ENCODE peak calls at places on chromosomes 5 and 9, in six cellular contexts. F is PC-3; O is tibial artery; J is A549; B is effector memory CD4-positive, alpha-beta T cell; Q is tibial nerve. W is an unnamed sample.

GRCh38 chr5:168296687-168297086 is 5.2 kb downstream of the WWC1 start:
- DNase-seq in Q (no peak), O (no peak), F (no peak), B (no peak), J (no peak), W (no peak)

GRCh38 chr9:113516840-113517577 is 53.5 kb downstream of the RGS3 start:
- DNase-seq in O (no peak), Q (no peak), F (no peak), J (no peak), B (peak; percentile 69), W (no peak)

GRCh38 chr5:68169898-68170297 is 45.7 kb upstream of the PIK3R1 start:
- DNase-seq in Q (peak; percentile 41), B (no peak), F (no peak), J (no peak), O (no peak), W (no peak)

GRCh38 chr5:120219988-120220387 is 244.1 kb upstream of the PRR16 start:
- DNase-seq in F (no peak), J (no peak), B (no peak), O (no peak), Q (no peak), W (no peak)

GRCh38 chr5:93411716-93412115 is 169.3 kb downstream of the NR2F1-AS1 start:
- DNase-seq in B (no peak), F (no peak), Q (no peak), O (no peak), J (no peak), W (no peak)

GRCh38 chr9:110575952-110576351 is 3.6 kb downstream of the SVEP1 start:
- DNase-seq in O (no peak), J (no peak), B (no peak), Q (no peak), F (no peak), W (no peak)

GRCh38 chr9:132894857-132895846 is 16.5 kb downstream of the SPACA9 start:
- DNase-seq in F (peak; percentile 35), J (no peak), B (no peak), O (no peak), Q (no peak), W (no peak)

GRCh38 chr5:102249381-102249780 is 46.7 kb downstream of the SLCO4C1 start:
- DNase-seq in F (no peak), J (no peak), Q (no peak), B (no peak), O (no peak), W (no peak)

GRCh38 chr9:36922548-36922947 is 111.5 kb downstream of the PAX5 start:
- DNase-seq in O (no peak), J (peak; percentile 63), B (no peak), Q (no peak), F (peak; percentile 55), W (no peak)

GRCh38 chr9:115672477-115673316 is 480.9 kb upstream of the PAPPA start:
- DNase-seq in J (peak; percentile 84), B (no peak), Q (no peak), O (no peak), F (peak; percentile 71), W (no peak)

GRCh38 chr9:118170032-118170955 is 466.1 kb downstream of the TLR4 start:
- DNase-seq in Q (peak; percentile 5), J (peak; percentile 21), F (peak; percentile 31), B (no peak), O (no peak), W (peak; percentile 29)

GRCh38 chr5:115418788-115419187 is 122.3 kb upstream of the CCDC112 start:
- DNase-seq in B (no peak), Q (no peak), J (no peak), O (no peak), F (peak; percentile 42), W (no peak)

GRCh38 chr9:3931996-3932906 is 367.6 kb downstream of the GLIS3 start:
- DNase-seq in Q (no peak), O (no peak), B (no peak), F (peak; percentile 68), J (no peak), W (no peak)

GRCh38 chr9:3931058-3931457 is 368.8 kb downstream of the GLIS3 start:
- DNase-seq in J (no peak), B (no peak), O (no peak), F (no peak), Q (no peak), W (no peak)

GRCh38 chr9:3928590-3928989 is 371.3 kb downstream of the GLIS3 start:
- DNase-seq in F (no peak), J (no peak), B (no peak), Q (no peak), O (no peak), W (no peak)

GRCh38 chr9:3924145-3924544 is 375.7 kb downstream of the GLIS3 start:
- DNase-seq in O (no peak), F (no peak), J (no peak), Q (no peak), B (no peak), W (no peak)

DNA sequence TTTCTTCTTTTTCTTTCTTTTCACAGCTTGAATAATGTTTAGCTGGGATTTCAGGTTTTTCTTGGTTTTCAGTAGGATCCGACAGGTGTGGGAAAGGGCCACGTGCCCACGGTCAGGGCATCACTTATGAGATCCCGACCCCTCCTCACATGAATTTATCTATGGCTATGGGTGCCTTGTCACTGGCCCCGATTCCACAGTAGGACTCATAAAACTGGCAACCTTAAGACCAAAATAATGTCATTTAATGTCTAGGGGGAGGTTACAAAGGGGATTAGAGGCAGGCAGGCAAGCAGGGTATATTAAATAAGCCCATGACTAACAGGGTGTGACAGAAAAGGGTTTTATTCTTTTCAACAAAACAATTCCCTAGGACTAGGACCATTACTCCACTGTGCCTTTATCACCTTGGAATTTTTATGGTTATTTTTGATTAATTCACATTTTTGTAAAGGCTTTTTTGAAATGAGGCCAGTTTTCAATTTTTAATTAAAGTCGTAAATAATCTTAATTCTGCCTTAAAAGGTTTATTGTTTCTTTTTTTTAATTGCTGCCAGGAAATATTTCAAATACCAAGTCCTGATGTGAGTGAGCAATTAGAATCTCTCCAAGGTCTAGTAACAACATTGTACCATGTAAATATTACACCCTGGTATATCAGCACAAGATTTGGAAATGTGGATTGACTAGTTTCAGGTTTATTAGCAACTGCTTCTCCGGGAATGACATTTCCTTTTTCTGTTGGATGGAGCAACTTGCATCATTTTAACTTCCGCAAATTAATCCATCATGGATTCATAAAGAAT is 370.3 kb downstream of the GLIS3 start:
- DNase-seq in J (no peak), B (no peak), O (no peak), Q (no peak), F (no peak), W (no peak)
- H3K27ac ChIP-seq in J (no peak overlapping the region), B (no peak overlapping the region), O (no peak overlapping the region), Q (no peak overlapping the region), F (no peak overlapping the region), W (no peak overlapping the region)

GRCh38 chr5:14078716-14079115 is 64.4 kb upstream of the TRIO start:
- DNase-seq in F (no peak), O (no peak), Q (no peak), J (no peak), B (no peak), W (no peak)
- H3K27ac ChIP-seq in F (no peak overlapping the region), O (no peak overlapping the region), Q (no peak overlapping the region), J (no peak overlapping the region), B (no peak overlapping the region), W (no peak overlapping the region)

DNA sequence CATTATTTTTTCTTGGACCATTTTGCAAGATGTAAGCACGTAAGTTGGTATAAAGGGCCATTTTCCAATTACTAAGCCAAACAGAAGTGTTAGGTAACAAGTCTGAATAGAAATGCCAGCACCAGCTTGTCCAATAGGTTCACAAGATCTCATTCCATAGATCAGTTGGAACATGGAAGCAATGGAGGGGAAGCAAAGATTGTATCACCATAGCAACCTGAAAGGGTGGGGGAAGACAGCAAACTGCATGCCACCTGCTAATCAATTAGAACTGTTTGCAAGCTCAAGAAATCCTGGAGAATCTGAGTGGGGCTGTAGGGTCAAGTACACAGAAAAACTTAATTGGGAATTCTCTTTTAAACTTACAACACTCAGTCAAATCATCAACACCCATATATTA is 264.9 kb upstream of the EFNA5 start:
- DNase-seq in J (no peak), F (no peak), Q (no peak), O (no peak), B (no peak), W (no peak)
- H3K27ac ChIP-seq in J (no peak overlapping the region), F (no peak overlapping the region), Q (no peak overlapping the region), O (no peak overlapping the region), B (no peak overlapping the region), W (no peak overlapping the region)

GRCh38 chr5:157306690-157307089 is 40.8 kb downstream of the CYFIP2 start:
- DNase-seq in B (no peak), O (no peak), Q (no peak), J (no peak), F (no peak), W (no peak)
- H3K27ac ChIP-seq in B (peak overlapping the region; percentile 54), O (no peak overlapping the region), Q (no peak overlapping the region), J (no peak overlapping the region), F (no peak overlapping the region), W (no peak overlapping the region)

DNA sequence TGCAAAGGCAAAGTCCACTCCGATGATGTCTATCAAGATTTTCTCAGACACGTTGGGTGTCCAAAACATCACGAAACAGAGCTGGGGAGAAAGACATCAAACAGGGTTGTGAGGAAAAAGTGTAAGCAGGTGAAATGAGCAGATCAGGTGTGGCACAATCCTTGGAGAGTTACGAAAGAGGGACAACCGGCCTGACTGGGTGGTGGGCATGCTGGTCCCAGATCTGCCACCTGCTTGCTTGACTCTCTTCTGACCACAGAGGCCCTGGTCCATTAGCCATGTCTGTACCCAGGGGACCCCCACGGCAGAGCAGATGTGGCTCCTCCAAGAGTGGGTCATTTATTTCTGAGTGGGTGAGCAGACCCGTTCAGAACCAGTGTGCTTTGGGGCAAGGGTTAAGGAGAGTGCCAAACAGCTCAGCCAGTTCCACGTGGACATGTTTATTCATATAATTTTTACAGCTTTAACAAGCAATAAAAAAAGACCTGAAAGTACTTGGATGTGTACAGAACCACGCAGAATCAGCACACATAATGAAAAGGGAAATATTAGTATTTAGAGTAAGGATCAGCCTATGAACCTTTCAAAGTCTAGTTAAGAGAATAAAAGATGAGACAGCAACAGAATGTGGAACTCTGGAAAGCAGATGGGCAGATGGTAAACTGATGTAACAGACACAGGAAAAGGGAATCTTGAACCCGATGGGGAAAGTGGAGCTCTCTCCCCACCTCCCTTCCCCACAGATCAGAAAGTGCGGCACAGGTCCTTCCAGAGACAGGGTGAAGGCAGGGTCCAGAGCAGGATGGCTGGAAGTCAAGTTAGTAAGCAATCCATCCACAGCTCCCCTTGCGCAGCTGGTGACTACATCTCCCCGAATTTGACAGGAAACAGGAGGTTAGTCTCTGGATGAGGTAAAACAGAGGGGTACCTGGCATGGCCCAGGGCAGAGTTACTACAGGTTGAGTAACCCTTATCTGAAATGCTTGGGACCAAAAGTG is 52.5 kb downstream of the OTULIN start:
- DNase-seq in F (no peak), J (no peak), O (peak; percentile 13), B (no peak), Q (no peak), W (no peak)
- H3K27ac ChIP-seq in F (no peak overlapping the region), J (no peak overlapping the region), O (no peak overlapping the region), B (no peak overlapping the region), Q (no peak overlapping the region), W (no peak overlapping the region)

W was measured in substantia nigra.